ENCODE peak calls at places on chromosomes 1 and 21, in six cellular contexts. One of them, this sample, is unnamed.
A peak's percentile ranks its signal among the peaks of the same experiment; 100 is the strongest.

GRCh38 chr1:183043254-183043653 is 20.0 kb downstream of the LAMC1 start:
- DNase-seq in thoracic aorta: no peak
- DNase-seq in Caco-2: no peak
- DNase-seq in fibroblast of lung: no peak
- DNase-seq in heart left ventricle: no peak
- DNase-seq in tibial artery: no peak
- DNase-seq in this sample: no peak

GRCh38 chr1:15332952-15333715 is 76.6 kb upstream of the EFHD2 start:
- DNase-seq in Caco-2: no peak
- DNase-seq in fibroblast of lung: no peak
- DNase-seq in tibial artery: no peak
- DNase-seq in heart left ventricle: peak; percentile 6
- DNase-seq in thoracic aorta: no peak
- DNase-seq in this sample: no peak

GRCh38 chr1:236363237-236363636 is 30.8 kb upstream of the EDARADD start:
- DNase-seq in thoracic aorta: no peak
- DNase-seq in Caco-2: no peak
- DNase-seq in heart left ventricle: no peak
- DNase-seq in tibial artery: no peak
- DNase-seq in fibroblast of lung: no peak
- DNase-seq in this sample: no peak

GRCh38 chr1:84847253-84848247 is 45.5 kb downstream of the LPAR3 start:
- DNase-seq in tibial artery: peak; percentile 33
- DNase-seq in Caco-2: no peak
- DNase-seq in fibroblast of lung: peak; percentile 98
- DNase-seq in thoracic aorta: peak; percentile 18
- DNase-seq in heart left ventricle: peak; percentile 68
- DNase-seq in this sample: no peak

GRCh38 chr1:226697151-226697575 is 41.9 kb downstream of the ITPKB start:
- DNase-seq in heart left ventricle: no peak
- DNase-seq in Caco-2: no peak
- DNase-seq in thoracic aorta: no peak
- DNase-seq in tibial artery: no peak
- DNase-seq in fibroblast of lung: peak; percentile 82
- DNase-seq in this sample: peak; percentile 60

GRCh38 chr1:109770331-109771095 is 6.8 kb upstream of the EPS8L3 start:
- DNase-seq in tibial artery: no peak
- DNase-seq in fibroblast of lung: no peak
- DNase-seq in thoracic aorta: no peak
- DNase-seq in Caco-2: no peak
- DNase-seq in heart left ventricle: peak; percentile 55
- DNase-seq in this sample: no peak

GRCh38 chr21:28928578-28929124 is 64.0 kb downstream of the LTN1 start:
- DNase-seq in heart left ventricle: no peak
- DNase-seq in fibroblast of lung: no peak
- DNase-seq in Caco-2: no peak
- DNase-seq in tibial artery: no peak
- DNase-seq in thoracic aorta: no peak
- DNase-seq in this sample: no peak

GRCh38 chr21:46099476-46099875 is 1.6 kb downstream of the COL6A2 start:
- DNase-seq in heart left ventricle: peak; percentile 56
- DNase-seq in tibial artery: peak; percentile 47
- DNase-seq in Caco-2: peak; percentile 35
- DNase-seq in fibroblast of lung: no peak
- DNase-seq in thoracic aorta: peak; percentile 3
- DNase-seq in this sample: no peak

GRCh38 chr1:12177999-12178441 is 11.2 kb downstream of the TNFRSF1B start:
- DNase-seq in tibial artery: peak; percentile 69
- DNase-seq in thoracic aorta: peak; percentile 64
- DNase-seq in fibroblast of lung: peak; percentile 83
- DNase-seq in Caco-2: no peak
- DNase-seq in heart left ventricle: peak; percentile 79
- DNase-seq in this sample: no peak

GRCh38 chr1:83692524-83693336 is 306.2 kb downstream of the TTLL7 start:
- DNase-seq in thoracic aorta: no peak
- DNase-seq in tibial artery: no peak
- DNase-seq in fibroblast of lung: peak; percentile 46
- DNase-seq in heart left ventricle: no peak
- DNase-seq in Caco-2: no peak
- DNase-seq in this sample: peak; percentile 45

GRCh38 chr1:56188216-56188615 is 391.1 kb downstream of the PLPP3 start:
- DNase-seq in heart left ventricle: peak; percentile 27
- DNase-seq in Caco-2: no peak
- DNase-seq in fibroblast of lung: no peak
- DNase-seq in tibial artery: no peak
- DNase-seq in thoracic aorta: no peak
- DNase-seq in this sample: no peak

GRCh38 chr1:42927920-42928505 is 30.7 kb downstream of the SLC2A1 start:
- DNase-seq in thoracic aorta: no peak
- DNase-seq in Caco-2: no peak
- DNase-seq in heart left ventricle: no peak
- DNase-seq in fibroblast of lung: no peak
- DNase-seq in tibial artery: no peak
- DNase-seq in this sample: no peak

GRCh38 chr1:36567601-36568341 is 85.1 kb upstream of the CSF3R start:
- DNase-seq in tibial artery: peak; percentile 11
- DNase-seq in Caco-2: no peak
- DNase-seq in fibroblast of lung: no peak
- DNase-seq in thoracic aorta: no peak
- DNase-seq in heart left ventricle: no peak
- DNase-seq in this sample: no peak

GRCh38 chr1:230153655-230154296 is 86.7 kb downstream of the GALNT2 start:
- DNase-seq in thoracic aorta: no peak
- DNase-seq in fibroblast of lung: peak; percentile 74
- DNase-seq in tibial artery: peak; percentile 52
- DNase-seq in Caco-2: no peak
- DNase-seq in heart left ventricle: no peak
- DNase-seq in this sample: no peak

GRCh38 chr1:112177314-112177713 is 187.8 kb upstream of the KCND3 start:
- DNase-seq in Caco-2: no peak
- DNase-seq in fibroblast of lung: no peak
- DNase-seq in tibial artery: no peak
- DNase-seq in heart left ventricle: no peak
- DNase-seq in thoracic aorta: no peak
- DNase-seq in this sample: no peak

GRCh38 chr1:55702064-55702463 is 486.9 kb upstream of the USP24 start:
- DNase-seq in tibial artery: no peak
- DNase-seq in Caco-2: no peak
- DNase-seq in fibroblast of lung: no peak
- DNase-seq in heart left ventricle: no peak
- DNase-seq in thoracic aorta: no peak
- DNase-seq in this sample: no peak

GRCh38 chr1:204846546-204846945 is 24.1 kb upstream of the NFASC start:
- DNase-seq in Caco-2: no peak
- DNase-seq in thoracic aorta: no peak
- DNase-seq in fibroblast of lung: no peak
- DNase-seq in tibial artery: no peak
- DNase-seq in heart left ventricle: no peak
- DNase-seq in this sample: no peak

GRCh38 chr1:186374313-186375151 is 521 bp downstream of the TPR start:
- DNase-seq in Caco-2: peak; percentile 37
- DNase-seq in thoracic aorta: no peak
- DNase-seq in heart left ventricle: peak; percentile 44
- DNase-seq in tibial artery: no peak
- DNase-seq in fibroblast of lung: peak; percentile 35
- DNase-seq in this sample: peak; percentile 33

GRCh38 chr1:227898502-227899140 is 49.1 kb downstream of the WNT9A start:
- DNase-seq in thoracic aorta: peak; percentile 0
- DNase-seq in Caco-2: peak; percentile 35
- DNase-seq in heart left ventricle: peak; percentile 13
- DNase-seq in tibial artery: peak; percentile 11
- DNase-seq in fibroblast of lung: no peak
- DNase-seq in this sample: no peak

GRCh38 chr1:238061967-238062613 is 171.4 kb upstream of the ZP4 start:
- DNase-seq in heart left ventricle: no peak
- DNase-seq in fibroblast of lung: peak; percentile 86
- DNase-seq in thoracic aorta: no peak
- DNase-seq in Caco-2: no peak
- DNase-seq in tibial artery: no peak
- DNase-seq in this sample: no peak

GRCh38 chr21:29465528-29465927 is 166.8 kb downstream of the BACH1 start:
- DNase-seq in thoracic aorta: no peak
- DNase-seq in heart left ventricle: no peak
- DNase-seq in Caco-2: no peak
- DNase-seq in fibroblast of lung: no peak
- DNase-seq in tibial artery: no peak
- DNase-seq in this sample: no peak

GRCh38 chr1:25467616-25468015 is 36.9 kb downstream of the MACO1 start:
- DNase-seq in thoracic aorta: no peak
- DNase-seq in Caco-2: no peak
- DNase-seq in tibial artery: no peak
- DNase-seq in heart left ventricle: no peak
- DNase-seq in fibroblast of lung: no peak
- DNase-seq in this sample: no peak

GRCh38 chr21:35219719-35220118 is 170.6 kb upstream of the RUNX1 start:
- DNase-seq in Caco-2: no peak
- DNase-seq in fibroblast of lung: no peak
- DNase-seq in heart left ventricle: no peak
- DNase-seq in thoracic aorta: no peak
- DNase-seq in tibial artery: no peak
- DNase-seq in this sample: no peak

GRCh38 chr1:151968058-151968457 is 25.6 kb downstream of the S100A10 start:
- DNase-seq in Caco-2: peak; percentile 69
- DNase-seq in thoracic aorta: no peak
- DNase-seq in heart left ventricle: no peak
- DNase-seq in tibial artery: no peak
- DNase-seq in fibroblast of lung: peak; percentile 43
- DNase-seq in this sample: no peak

GRCh38 chr1:44635439-44635838 is 38.8 kb downstream of the TMEM53 start:
- DNase-seq in tibial artery: no peak
- DNase-seq in Caco-2: no peak
- DNase-seq in thoracic aorta: no peak
- DNase-seq in fibroblast of lung: no peak
- DNase-seq in heart left ventricle: no peak
- DNase-seq in this sample: no peak
- H3K36me3 ChIP-seq in tibial artery: peaks cover 57% of the 10 kb centered on the region
- H3K36me3 ChIP-seq in Caco-2: no peaks in the 10 kb centered on the region
- H3K36me3 ChIP-seq in thoracic aorta: peaks cover 41% of the 10 kb centered on the region
- H3K36me3 ChIP-seq in fibroblast of lung: peaks cover 19% of the 10 kb centered on the region
- H3K36me3 ChIP-seq in heart left ventricle: no peaks in the 10 kb centered on the region
- H3K36me3 ChIP-seq in this sample: peaks cover 46% of the 10 kb centered on the region

GRCh38 chr1:103265551-103265950 is 157.2 kb upstream of the COL11A1 start:
- DNase-seq in thoracic aorta: no peak
- DNase-seq in Caco-2: no peak
- DNase-seq in heart left ventricle: no peak
- DNase-seq in tibial artery: no peak
- DNase-seq in fibroblast of lung: peak; percentile 82
- DNase-seq in this sample: no peak

GRCh38 chr1:103267893-103268292 is 159.6 kb upstream of the COL11A1 start:
- DNase-seq in Caco-2: no peak
- DNase-seq in tibial artery: no peak
- DNase-seq in heart left ventricle: no peak
- DNase-seq in thoracic aorta: no peak
- DNase-seq in fibroblast of lung: no peak
- DNase-seq in this sample: no peak

GRCh38 chr1:103267271-103267670 is 158.9 kb upstream of the COL11A1 start:
- DNase-seq in heart left ventricle: no peak
- DNase-seq in fibroblast of lung: peak; percentile 64
- DNase-seq in Caco-2: no peak
- DNase-seq in tibial artery: no peak
- DNase-seq in thoracic aorta: no peak
- DNase-seq in this sample: no peak

DNA sequence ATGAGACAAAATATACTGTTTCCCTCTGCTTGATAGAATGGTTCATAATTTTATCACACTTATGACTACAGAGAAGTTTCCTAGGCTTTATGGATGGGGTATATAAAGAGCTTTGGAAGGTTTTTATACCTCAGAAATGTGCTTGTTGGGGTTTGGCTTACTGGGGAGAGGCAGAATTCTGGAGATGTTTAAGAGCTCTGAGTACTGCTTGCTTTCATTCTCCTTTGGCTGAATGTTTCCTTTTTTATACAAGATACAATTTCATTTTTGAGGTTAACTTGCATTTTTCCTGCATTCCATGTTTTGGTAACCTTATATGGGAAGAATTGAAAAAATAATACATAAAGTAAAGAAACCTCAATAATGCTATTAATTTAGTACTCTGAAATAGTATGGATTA is 157.7 kb upstream of the COL11A1 start:
- DNase-seq in tibial artery: no peak
- DNase-seq in Caco-2: no peak
- DNase-seq in heart left ventricle: no peak
- DNase-seq in fibroblast of lung: peak; percentile 82
- DNase-seq in thoracic aorta: no peak
- DNase-seq in this sample: no peak
- H3K27me3 ChIP-seq in tibial artery: no peaks in the 10 kb centered on the region
- H3K27me3 ChIP-seq in Caco-2: no peaks in the 10 kb centered on the region
- H3K27me3 ChIP-seq in heart left ventricle: no peaks in the 10 kb centered on the region
- H3K27me3 ChIP-seq in fibroblast of lung: no peaks in the 10 kb centered on the region
- H3K27me3 ChIP-seq in thoracic aorta: no peaks in the 10 kb centered on the region
- H3K27me3 ChIP-seq in this sample: no peaks in the 10 kb centered on the region

GRCh38 chr1:215905493-215906095 is 338.5 kb downstream of the KCTD3 start:
- DNase-seq in thoracic aorta: no peak
- DNase-seq in fibroblast of lung: peak; percentile 6
- DNase-seq in Caco-2: no peak
- DNase-seq in heart left ventricle: no peak
- DNase-seq in tibial artery: no peak
- DNase-seq in this sample: no peak

DNA sequence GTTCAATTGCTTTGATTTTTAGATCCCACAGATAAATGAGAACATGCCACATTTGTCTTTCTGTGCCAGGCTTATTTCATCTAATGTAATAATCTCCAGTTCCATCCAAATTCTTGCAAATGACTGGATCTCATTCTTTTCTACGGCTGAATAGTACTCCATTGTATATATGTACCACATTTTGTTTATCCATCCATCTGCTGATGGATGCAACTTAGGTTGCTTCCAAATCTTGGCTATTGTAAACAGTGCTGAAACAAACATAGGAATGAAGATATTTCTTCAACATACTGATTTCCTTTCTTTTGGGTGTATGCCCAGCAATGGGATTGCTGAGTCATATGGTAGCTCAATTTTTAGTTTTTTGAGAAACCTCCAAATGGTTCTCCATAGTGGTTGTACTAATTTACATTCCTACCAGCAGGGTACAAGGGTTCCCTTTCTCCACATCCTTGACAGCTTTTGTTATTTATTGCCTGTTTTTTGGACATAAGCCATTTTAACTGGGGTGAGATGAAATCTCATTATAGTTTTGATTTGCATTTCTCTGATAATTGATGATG is 344.4 kb downstream of the KCTD3 start:
- DNase-seq in tibial artery: no peak
- DNase-seq in thoracic aorta: no peak
- DNase-seq in Caco-2: no peak
- DNase-seq in heart left ventricle: no peak
- DNase-seq in fibroblast of lung: peak; percentile 23
- DNase-seq in this sample: no peak
- H3K36me3 ChIP-seq in tibial artery: no peaks in the 10 kb centered on the region
- H3K36me3 ChIP-seq in thoracic aorta: no peaks in the 10 kb centered on the region
- H3K36me3 ChIP-seq in Caco-2: no peaks in the 10 kb centered on the region
- H3K36me3 ChIP-seq in heart left ventricle: no peaks in the 10 kb centered on the region
- H3K36me3 ChIP-seq in fibroblast of lung: no peaks in the 10 kb centered on the region
- H3K36me3 ChIP-seq in this sample: no peaks in the 10 kb centered on the region

DNA sequence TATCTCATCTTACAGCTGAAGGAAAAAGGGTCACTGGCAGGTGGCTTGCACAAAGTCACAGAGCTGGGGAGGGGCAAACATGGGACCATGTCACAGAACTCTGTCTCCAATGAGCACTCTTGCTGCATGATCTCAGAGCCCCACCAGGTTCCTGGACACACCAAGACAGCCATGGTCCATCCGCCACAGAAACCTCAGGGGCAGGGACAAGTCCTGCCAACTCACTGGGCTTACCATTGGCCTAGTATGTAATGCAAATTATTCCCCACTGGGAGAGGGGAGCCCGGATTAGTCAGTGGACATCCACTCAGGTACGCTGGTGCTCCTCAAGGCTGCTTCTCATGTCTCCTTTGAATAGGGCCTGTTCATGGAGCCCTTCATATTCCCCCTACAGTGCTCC is 14.2 kb downstream of the S100A7A start:
- DNase-seq in thoracic aorta: no peak
- DNase-seq in Caco-2: no peak
- DNase-seq in heart left ventricle: no peak
- DNase-seq in fibroblast of lung: no peak
- DNase-seq in tibial artery: no peak
- DNase-seq in this sample: no peak
- H3K27me3 ChIP-seq in thoracic aorta: no peaks in the 10 kb centered on the region
- H3K27me3 ChIP-seq in Caco-2: no peaks in the 10 kb centered on the region
- H3K27me3 ChIP-seq in heart left ventricle: no peaks in the 10 kb centered on the region
- H3K27me3 ChIP-seq in fibroblast of lung: no peaks in the 10 kb centered on the region
- H3K27me3 ChIP-seq in tibial artery: peaks cover 3% of the 10 kb centered on the region
- H3K27me3 ChIP-seq in this sample: no peaks in the 10 kb centered on the region